ENCODE peak calls at places on chromosomes 1 and 21, in six cellular contexts. F is colonic mucosa; G is CD8-positive, alpha-beta memory T cell; M is IMR-90; I is pancreas; B is SJSA1. K is an unnamed sample.

GRCh38 chr1:3863231-3863935 is 6.1 kb downstream of the DFFB start:
- DNase-seq in F (no peak), G (no peak), M (no peak), I (no peak), B (no peak), K (no peak)

GRCh38 chr21:31875424-31876097 is 2.7 kb downstream of the HUNK start:
- DNase-seq in F (no peak), G (no peak), M (peak; percentile 52), I (no peak), B (no peak), K (no peak)

GRCh38 chr1:220336391-220337065 is 64.3 kb upstream of the RAB3GAP2 start:
- DNase-seq in F (no peak), G (no peak), M (no peak), I (no peak), B (no peak), K (no peak)

GRCh38 chr1:44030606-44031050 is 634 bp downstream of the SLC6A9 start:
- DNase-seq in F (no peak), G (no peak), M (peak; percentile 34), I (no peak), B (peak; percentile 65), K (no peak)

GRCh38 chr1:59146651-59147358 is 150.1 kb upstream of the FGGY start:
- DNase-seq in F (peak; percentile 62), G (peak; percentile 36), M (peak; percentile 28), I (peak; percentile 46), B (peak; percentile 81), K (peak; percentile 29)

GRCh38 chr1:11473635-11474034 is 5.3 kb upstream of the DISP3 start:
- DNase-seq in F (no peak), G (no peak), M (peak; percentile 5), I (no peak), B (no peak), K (no peak)

GRCh38 chr1:216826206-216826605 is 103.0 kb upstream of the ESRRG start:
- DNase-seq in F (no peak), G (no peak), M (no peak), I (no peak), B (no peak), K (no peak)

GRCh38 chr1:41482001-41482765 is 2.3 kb downstream of the EDN2 start:
- DNase-seq in F (peak; percentile 94), G (no peak), M (no peak), I (peak; percentile 91), B (peak; percentile 74), K (peak; percentile 63)

GRCh38 chr1:116666090-116666489 is 1.4 kb downstream of the IGSF3 start:
- DNase-seq in F (peak; percentile 46), G (no peak), M (no peak), I (no peak), B (no peak), K (no peak)

GRCh38 chr1:48236716-48237470 is 14.4 kb downstream of the SLC5A9 start:
- DNase-seq in F (peak; percentile 12), G (peak; percentile 29), M (peak; percentile 35), I (no peak), B (no peak), K (no peak)

GRCh38 chr1:234281826-234282489 is 91.3 kb upstream of the COA6 start:
- DNase-seq in F (no peak), G (no peak), M (no peak), I (no peak), B (no peak), K (no peak)

GRCh38 chr1:14614326-14614725 is 15.8 kb downstream of the KAZN start:
- DNase-seq in F (no peak), G (no peak), M (no peak), I (no peak), B (no peak), K (no peak)
- H3K27ac ChIP-seq in F (no peak overlapping the region), G (no peak overlapping the region), M (no peak overlapping the region), I (peak overlapping the region; percentile 41), B (no peak overlapping the region), K (no peak overlapping the region)

GRCh38 chr1:23980725-23981063 is 567 bp upstream of the SRSF10 start:
- DNase-seq in F (peak; percentile 44), G (no peak), M (peak; percentile 64), I (no peak), B (peak; percentile 93), K (no peak)
- H3K4me1 ChIP-seq in F (peaks cover 6% of the 10 kb centered on the region), G (peaks cover 38% of the 10 kb centered on the region), M (peaks cover 7% of the 10 kb centered on the region), I (peaks cover 19% of the 10 kb centered on the region), B (peaks cover 29% of the 10 kb centered on the region), K (peaks cover 14% of the 10 kb centered on the region)

GRCh38 chr1:151371340-151371739 is 1.2 kb downstream of the SELENBP1 start:
- DNase-seq in F (peak; percentile 82), G (no peak), M (peak; percentile 26), I (peak; percentile 74), B (no peak), K (peak; percentile 89)
- H3K4me3 ChIP-seq in F (peak overlapping the region; percentile 52), G (no peak overlapping the region), M (no peak overlapping the region), I (peak overlapping the region; percentile 30), B (no peak overlapping the region), K (no peak overlapping the region)

GRCh38 chr1:38475624-38476005 is 384.0 kb downstream of the RRAGC start:
- DNase-seq in F (no peak), G (no peak), M (no peak), I (no peak), B (no peak), K (no peak)
- H3K27ac ChIP-seq in F (no peak overlapping the region), G (no peak overlapping the region), M (no peak overlapping the region), I (no peak overlapping the region), B (no peak overlapping the region), K (no peak overlapping the region)

GRCh38 chr1:2229032-2229920 is 1.2 kb downstream of the SKI start:
- DNase-seq in F (peak; percentile 68), G (peak; percentile 53), M (peak; percentile 69), I (peak; percentile 81), B (peak; percentile 72), K (peak; percentile 77)
- H3K4me1 ChIP-seq in F (peaks cover 22% of the 10 kb centered on the region), G (peaks cover 43% of the 10 kb centered on the region), M (peaks cover 23% of the 10 kb centered on the region), I (peaks cover 30% of the 10 kb centered on the region), B (peaks cover 57% of the 10 kb centered on the region), K (peaks cover 34% of the 10 kb centered on the region)

DNA sequence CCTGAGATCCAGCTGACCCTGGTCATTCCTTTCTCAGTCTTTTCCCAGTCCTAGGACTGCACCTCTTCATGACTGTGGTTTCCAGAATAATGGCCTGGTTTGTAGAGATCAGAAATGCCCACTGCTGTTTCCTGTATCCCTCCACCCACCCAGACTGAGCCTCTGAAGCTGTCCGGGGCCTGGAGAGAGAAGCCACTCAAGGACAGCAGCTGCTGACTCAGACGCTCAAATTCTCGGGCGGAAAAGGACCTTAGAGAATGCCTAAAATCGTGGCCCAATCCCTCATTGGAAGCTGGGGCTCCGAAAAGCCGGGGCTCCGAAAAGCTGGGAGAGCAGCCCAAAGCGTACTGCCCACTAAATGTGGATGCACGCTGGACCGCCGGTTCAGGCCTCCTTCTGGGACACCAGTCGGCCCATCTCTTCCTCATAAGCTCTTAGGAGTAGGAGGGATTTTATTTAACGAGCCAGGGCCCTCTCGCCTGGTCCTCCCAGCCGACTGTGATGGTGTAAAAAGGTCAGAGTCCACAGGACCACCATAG is 7.8 kb upstream of the GPR61 start:
- DNase-seq in F (no peak), G (no peak), M (no peak), I (no peak), B (no peak), K (no peak)
- H3K4me3 ChIP-seq in F (no peak overlapping the region), G (no peak overlapping the region), M (no peak overlapping the region), I (no peak overlapping the region), B (no peak overlapping the region), K (no peak overlapping the region)

DNA sequence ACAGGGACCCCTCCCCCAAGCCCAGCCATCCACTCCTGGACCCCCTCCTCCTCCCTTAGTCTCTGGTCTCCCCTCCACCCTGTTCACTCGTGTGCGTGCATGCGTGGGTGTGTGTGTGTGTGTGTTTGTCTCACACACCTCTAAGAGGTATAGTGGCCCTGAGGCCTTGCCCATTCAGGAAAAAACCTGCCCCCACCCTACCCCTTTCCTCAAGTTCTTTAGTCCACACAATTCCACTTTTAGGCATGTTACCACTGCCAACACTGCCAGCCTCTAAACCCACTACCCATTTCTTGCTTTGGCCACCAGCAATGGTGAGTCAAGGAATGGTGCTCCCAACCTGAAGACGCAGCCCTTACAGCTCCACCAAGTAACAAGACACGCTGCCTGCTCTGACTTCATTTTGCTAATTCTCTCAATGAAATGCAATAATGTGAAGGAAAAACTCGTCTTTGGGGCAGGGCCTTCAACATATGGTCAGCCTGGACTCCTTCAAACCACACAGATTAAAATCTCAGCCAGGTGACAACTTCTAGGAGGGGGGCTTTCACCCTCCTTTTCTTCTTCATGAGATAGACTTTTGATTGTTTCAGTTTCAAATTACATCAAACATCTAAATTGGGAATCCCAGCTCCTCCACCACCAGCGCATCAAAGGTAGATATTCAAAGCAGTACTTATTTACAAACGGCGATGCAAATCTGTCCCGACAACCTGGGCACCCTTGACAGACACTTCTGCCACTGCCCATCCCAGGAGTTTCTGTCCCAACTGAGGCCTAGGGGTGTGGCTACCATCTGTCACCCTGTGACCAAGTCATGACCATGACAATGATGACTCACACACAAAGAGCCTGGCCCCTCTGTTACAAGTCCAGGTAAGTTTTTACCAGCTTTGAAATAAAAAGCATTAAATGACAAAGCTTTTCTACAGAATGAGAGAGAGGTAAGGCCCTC is 29.8 kb downstream of the SSBP3 start:
- DNase-seq in F (no peak), G (no peak), M (no peak), I (no peak), B (no peak), K (no peak)
- H3K27ac ChIP-seq in F (no peak overlapping the region), G (peak overlapping the region; percentile 22), M (no peak overlapping the region), I (peak overlapping the region; percentile 62), B (no peak overlapping the region), K (peak overlapping the region; percentile 47)

K was measured in lung.